ENCODE peak calls at places on chromosome 12, in ten cellular contexts. V is activated naive CD4-positive, alpha-beta T cell; H is RWPE2; D is non-pigmented ciliary epithelial cell; Z is cardiac fibroblast; E is lower leg skin; F is B cell; K is suprapubic skin; U is HS-5; S is RWPE1. P is an unnamed sample.

GRCh38 chr12:30811966-30812365 is 57.2 kb upstream of the CAPRIN2 start:
- DNase-seq in D (no peak), E (no peak), H (no peak), K (no peak), V (no peak), S (no peak), F (no peak), Z (no peak), U (no peak), P (no peak)

GRCh38 chr12:19191563-19191962 is 62.0 kb downstream of the PLEKHA5 start:
- DNase-seq in Z (no peak), S (no peak), F (no peak), D (no peak), E (no peak), U (no peak), K (no peak), H (no peak), V (no peak), P (no peak)

GRCh38 chr12:5072326-5072725 is 28.6 kb downstream of the KCNA5 start:
- DNase-seq in F (no peak), H (no peak), S (no peak), K (no peak), E (no peak), V (no peak), D (no peak), Z (no peak), U (no peak), P (no peak)

GRCh38 chr12:100075598-100075997 is 67.1 kb downstream of the BLTP3B start:
- DNase-seq in Z (no peak), S (no peak), H (no peak), D (no peak), F (no peak), V (no peak), E (no peak), U (no peak), K (no peak), P (no peak)

GRCh38 chr12:124390442-124391116 is 95.7 kb downstream of the RFLNA start:
- DNase-seq in Z (peak), U (no peak), F (peak), K (no peak), D (no peak), S (peak), H (no peak), V (no peak), E (no peak), P (no peak)

GRCh38 chr12:43951286-43951685 is 115.4 kb downstream of the TMEM117 start:
- DNase-seq in Z (no peak), U (no peak), V (no peak), K (no peak), D (no peak), H (no peak), F (no peak), S (no peak), E (no peak), P (no peak)

GRCh38 chr12:54993181-54993835 is 8.7 kb upstream of the TESPA1 start:
- DNase-seq in Z (peak), E (peak), H (no peak), F (peak), D (peak), K (no peak), U (peak), V (no peak), S (peak), P (no peak)

GRCh38 chr12:22812531-22812930 is 187.6 kb downstream of the ETNK1 start:
- DNase-seq in F (no peak), D (no peak), Z (no peak), H (no peak), E (no peak), S (no peak), U (no peak), V (no peak), K (no peak), P (no peak)

GRCh38 chr12:91355150-91356006 is 172.8 kb upstream of the DCN start:
- DNase-seq in U (peak), V (peak), S (peak), F (no peak), Z (peak), K (peak), E (peak), D (peak), H (no peak), P (no peak)

GRCh38 chr12:131087991-131088700 is 134.4 kb downstream of the ADGRD1 start:
- DNase-seq in S (no peak), Z (no peak), H (peak), V (no peak), U (no peak), D (no peak), K (peak), F (no peak), E (no peak), P (no peak)

GRCh38 chr12:86530996-86531655 is 274.9 kb upstream of the MGAT4C start:
- DNase-seq in E (no peak), Z (peak), D (no peak), U (peak), F (no peak), S (no peak), V (no peak), K (no peak), H (no peak), P (no peak)

GRCh38 chr12:131223171-131223761 is 269.6 kb downstream of the ADGRD1 start:
- DNase-seq in S (no peak), D (no peak), E (no peak), Z (no peak), V (no peak), U (no peak), K (no peak), H (no peak), F (no peak), P (no peak)

GRCh38 chr12:13103391-13104033 is at the start of gene GSG1:
- DNase-seq in Z (no peak), F (no peak), U (no peak), H (no peak), S (no peak), E (no peak), D (no peak), K (no peak), V (no peak), P (no peak)

GRCh38 chr12:10025236-10025635 is 5.2 kb upstream of the CLEC9A start:
- DNase-seq in S (no peak), U (no peak), K (no peak), H (no peak), Z (no peak), F (no peak), V (no peak), E (no peak), D (no peak), P (no peak)

GRCh38 chr12:89574736-89575208 is 48.9 kb upstream of the POC1B start:
- DNase-seq in U (peak), H (no peak), Z (peak), E (no peak), V (no peak), F (no peak), S (no peak), D (peak), K (no peak), P (no peak)

GRCh38 chr12:132414634-132415340 is 75.2 kb upstream of the FBRSL1 start:
- DNase-seq in E (peak), D (peak), U (peak), F (peak), S (peak), Z (peak), H (no peak), K (no peak), V (peak), P (peak)

GRCh38 chr12:132262256-132263060 is 66.9 kb downstream of the GALNT9 start:
- DNase-seq in F (no peak), H (no peak), V (no peak), K (no peak), S (no peak), E (no peak), U (no peak), D (no peak), Z (no peak), P (no peak)

GRCh38 chr12:101806280-101806679 is 24.5 kb downstream of the GNPTAB start:
- DNase-seq in V (no peak), Z (no peak), H (no peak), S (no peak), D (no peak), K (no peak), U (no peak), E (no peak), F (no peak), P (no peak)

GRCh38 chr12:51320695-51321320 is 3.2 kb downstream of the BIN2 start:
- DNase-seq in D (no peak), H (no peak), U (no peak), K (no peak), E (no peak), Z (peak), F (no peak), S (no peak), V (no peak), P (no peak)

GRCh38 chr12:110379642-110380041 is 23.9 kb downstream of the ANAPC7 start:
- DNase-seq in Z (no peak), S (no peak), K (no peak), U (no peak), F (no peak), E (no peak), V (no peak), H (no peak), D (no peak), P (no peak)

GRCh38 chr12:93841671-93842070 is 164.5 kb downstream of the CRADD start:
- DNase-seq in Z (no peak), V (no peak), E (no peak), K (no peak), U (no peak), F (no peak), S (no peak), H (no peak), D (no peak), P (no peak)

GRCh38 chr12:74889563-74890236 is 319.9 kb downstream of the KCNC2 start:
- DNase-seq in Z (peak), K (no peak), U (peak), E (no peak), F (no peak), H (no peak), V (no peak), S (peak), D (peak), P (no peak)

GRCh38 chr12:6828671-6829531 is 694 bp downstream of the P3H3 start:
- DNase-seq in H (peak), D (no peak), V (no peak), E (no peak), S (no peak), F (peak), K (no peak), Z (peak), U (no peak), P (no peak)

GRCh38 chr12:7869137-7869536 is 3.6 kb downstream of the SLC2A14 start:
- DNase-seq in V (no peak), D (no peak), K (no peak), H (no peak), E (no peak), Z (peak), U (peak), S (no peak), F (no peak), P (no peak)

GRCh38 chr12:108090107-108090899 is 38.8 kb upstream of the WSCD2 start:
- DNase-seq in Z (no peak), E (no peak), F (no peak), S (no peak), U (no peak), H (no peak), V (no peak), K (peak), D (no peak), P (no peak)

GRCh38 chr12:64672925-64673409 is 62.7 kb downstream of the RASSF3 start:
- DNase-seq in D (no peak), K (no peak), H (no peak), E (no peak), U (no peak), V (no peak), Z (peak), F (no peak), S (no peak), P (no peak)

GRCh38 chr12:94650143-94651056 is at the start of gene TMCC3:
- DNase-seq in S (peak), D (no peak), U (no peak), H (peak), K (no peak), F (peak), V (no peak), Z (peak), E (no peak), P (no peak)

GRCh38 chr12:51970904-51971646 is 19.6 kb downstream of the ACVR1B start:
- DNase-seq in F (peak), S (peak), H (no peak), K (peak), U (no peak), V (no peak), Z (peak), E (no peak), D (no peak), P (no peak)

GRCh38 chr12:75208851-75209781 is 523 bp downstream of the KCNC2 start:
- DNase-seq in S (peak), U (no peak), V (no peak), Z (peak), K (no peak), D (no peak), E (no peak), H (peak), F (no peak), P (no peak)

GRCh38 chr12:30953946-30954766 is 27.6 kb downstream of the TSPAN11 start:
- DNase-seq in F (no peak), U (no peak), S (no peak), V (no peak), H (no peak), E (no peak), Z (no peak), K (no peak), D (no peak), P (no peak)

GRCh38 chr12:31588976-31589375 is 2.0 kb downstream of the DENND5B start:
- DNase-seq in V (no peak), F (no peak), Z (peak), E (no peak), U (no peak), S (peak), H (no peak), D (no peak), K (no peak), P (no peak)

GRCh38 chr12:16524378-16524777 is 81.6 kb downstream of the LMO3 start:
- DNase-seq in E (no peak), K (no peak), F (no peak), Z (peak), D (no peak), S (peak), U (no peak), V (no peak), H (no peak), P (no peak)

P was measured in NCI-H1048.